ENCODE peak calls at places on chromosomes 1 and 21, in seven cellular contexts. H is endodermal cell; A is CD8-positive, alpha-beta T cell; G is endothelial cell of umbilical vein; R is cardiac muscle cell; Z is fibroblast of lung; V is effector memory CD4-positive, alpha-beta T cell. L is an unnamed sample. For H3K27me3, the result is how much of the 10 kb centered on the place peaks cover.

GRCh38 chr1:67165468-67166058 is 691 bp upstream of the IL23R start:
- DNase-seq in R (no peak), Z (no peak), A (no peak), H (no peak), G (no peak), V (no peak), L (no peak)

GRCh38 chr1:89310505-89310904 is 37.8 kb upstream of the GBP5 start:
- DNase-seq in A (no peak), G (peak), R (no peak), H (no peak), Z (peak), V (no peak), L (peak)

GRCh38 chr1:206826409-206826808 is 39.0 kb upstream of the IL20 start:
- DNase-seq in V (no peak), Z (peak), G (no peak), A (no peak), R (no peak), H (no peak), L (no peak)

GRCh38 chr1:75135829-75136142 is 1.6 kb downstream of the LHX8 start:
- DNase-seq in G (no peak), R (no peak), Z (no peak), A (no peak), H (no peak), V (no peak), L (no peak)

GRCh38 chr1:60564856-60565445 is 491.4 kb upstream of the C1orf87 start:
- DNase-seq in V (no peak), A (no peak), H (no peak), R (no peak), Z (peak), G (peak), L (no peak)

GRCh38 chr21:46634427-46634826 is 1.0 kb upstream of the PRMT2 start:
- DNase-seq in G (no peak), H (no peak), V (no peak), Z (no peak), A (no peak), R (no peak), L (no peak)

GRCh38 chr1:43437031-43437973 is 16.4 kb downstream of the HYI start:
- DNase-seq in H (peak), R (no peak), V (no peak), G (no peak), A (no peak), Z (no peak), L (no peak)

GRCh38 chr21:26966978-26967913 is at the start of gene ADAMTS5:
- DNase-seq in G (peak), H (peak), V (no peak), R (peak), Z (peak), A (no peak), L (no peak)

GRCh38 chr1:26177182-26177684 is at the start of gene CNKSR1:
- DNase-seq in H (peak), V (no peak), G (no peak), Z (no peak), A (no peak), R (peak), L (no peak)

GRCh38 chr21:38492002-38492401 is 6.3 kb downstream of the ERG start:
- DNase-seq in R (no peak), G (peak), V (no peak), A (no peak), Z (no peak), H (no peak), L (no peak)

GRCh38 chr1:147781056-147781471 is 20.7 kb upstream of the GJA5 start:
- DNase-seq in R (no peak), A (no peak), V (no peak), Z (peak), G (peak), H (peak), L (no peak)

GRCh38 chr1:29152046-29152805 is 28.5 kb upstream of the TMEM200B start:
- DNase-seq in A (no peak), H (no peak), G (no peak), V (no peak), R (no peak), Z (no peak), L (no peak)

GRCh38 chr1:65719391-65719790 is 73.3 kb upstream of the PDE4B start:
- DNase-seq in A (no peak), Z (no peak), G (no peak), V (no peak), H (no peak), R (no peak), L (no peak)

GRCh38 chr1:94014635-94015488 is 105.6 kb upstream of the GCLM start:
- DNase-seq in R (no peak), H (no peak), V (no peak), G (no peak), A (no peak), Z (peak), L (no peak)

GRCh38 chr1:93701619-93702018 is 20.0 kb upstream of the BCAR3 start:
- DNase-seq in G (peak), V (no peak), H (peak), R (no peak), Z (peak), A (no peak), L (no peak)

GRCh38 chr1:119409731-119410130 is 5.2 kb upstream of the HSD3B2 start:
- DNase-seq in A (no peak), R (no peak), G (no peak), V (no peak), H (no peak), Z (peak), L (no peak)

GRCh38 chr1:220804202-220804586 is 17.5 kb downstream of the MTARC1 start:
- DNase-seq in Z (no peak), H (peak), V (no peak), G (no peak), A (no peak), R (no peak), L (no peak)

GRCh38 chr1:205481629-205482071 is 22.8 kb upstream of the CDK18 start:
- DNase-seq in Z (no peak), V (no peak), R (no peak), G (no peak), A (peak), H (no peak), L (no peak)

GRCh38 chr1:243731301-243731891 is 118.6 kb downstream of the AKT3 start:
- DNase-seq in H (no peak), Z (peak), V (no peak), G (peak), A (no peak), R (no peak), L (no peak)

GRCh38 chr21:35506352-35506751 is 457.2 kb upstream of the RUNX1 start:
- DNase-seq in A (no peak), R (no peak), G (peak), V (no peak), H (no peak), Z (peak), L (no peak)

GRCh38 chr1:200081151-200081981 is 53.9 kb downstream of the NR5A2 start:
- DNase-seq in G (peak), R (no peak), Z (peak), H (peak), V (no peak), A (no peak), L (no peak)

GRCh38 chr1:158177705-158178450 is 2.8 kb upstream of the CD1D start:
- DNase-seq in R (peak), A (no peak), H (peak), Z (peak), G (peak), V (no peak), L (no peak)

GRCh38 chr1:205576011-205576410 is 55.8 kb downstream of the ELK4 start:
- DNase-seq in G (no peak), V (no peak), Z (no peak), H (no peak), A (no peak), R (no peak), L (no peak)

GRCh38 chr1:57637155-57637554 is 213.3 kb upstream of the DAB1 start:
- DNase-seq in Z (peak), G (no peak), H (no peak), V (no peak), R (no peak), A (no peak), L (no peak)

GRCh38 chr1:17624540-17625256 is 85.2 kb downstream of the ARHGEF10L start:
- DNase-seq in A (no peak), V (no peak), H (no peak), Z (peak), R (no peak), G (no peak), L (no peak)

DNA sequence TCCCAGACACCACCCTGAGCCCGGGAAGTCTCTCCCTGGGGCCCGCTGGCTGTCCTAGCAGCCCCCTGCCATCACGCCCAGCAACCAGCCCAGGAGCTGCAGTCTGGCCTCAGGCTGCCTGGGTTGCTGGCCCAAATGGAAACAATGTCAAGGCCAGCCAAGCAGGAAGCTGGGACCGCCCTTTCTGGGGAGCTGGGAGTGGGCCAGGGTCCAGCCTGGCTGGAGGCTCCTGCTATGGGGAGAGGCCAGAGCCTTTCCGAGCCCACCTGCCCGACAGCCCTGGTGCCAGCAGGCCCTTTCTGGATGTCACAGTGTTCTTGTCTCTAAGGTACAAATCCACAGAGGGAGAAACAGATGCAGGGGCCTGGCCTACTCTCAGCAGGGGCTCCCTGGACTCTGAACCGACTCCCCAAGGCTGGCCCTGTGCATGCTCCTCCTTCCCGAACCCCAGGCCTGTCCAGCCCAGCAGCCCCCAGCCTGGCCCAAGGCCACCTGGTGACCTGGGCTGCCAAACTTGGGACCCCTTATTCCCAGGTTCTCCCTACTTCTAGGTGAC is 1.2 kb upstream of the MMEL1 start:
- DNase-seq in G (no peak), V (no peak), A (no peak), R (no peak), H (no peak), Z (no peak), L (no peak)
- H3K27me3 ChIP-seq in G (under half), V (under half), A (under half), R (under half), H (under half), Z (under half), L (under half)

DNA sequence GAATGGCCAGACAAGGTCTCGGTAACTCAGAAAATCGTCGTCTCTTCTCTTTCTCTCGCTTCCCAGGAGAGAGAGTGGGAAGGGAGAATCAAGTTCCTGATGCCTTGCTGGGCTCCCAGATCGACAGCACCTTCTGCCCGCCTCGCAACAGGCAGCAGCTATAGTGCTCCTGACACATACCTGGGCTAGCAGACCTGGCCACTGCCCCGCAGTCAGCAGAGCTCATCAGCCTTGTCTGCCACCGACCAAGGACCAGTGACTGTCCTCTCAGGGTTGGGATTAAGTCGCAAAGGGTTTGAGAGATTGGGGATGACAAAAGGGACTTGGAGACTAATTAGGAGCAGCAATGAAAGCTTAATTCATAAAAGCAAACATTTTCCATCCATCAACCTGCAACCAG is 4.1 kb downstream of the RUNX3 start:
- DNase-seq in R (no peak), G (no peak), Z (no peak), A (no peak), V (no peak), H (no peak), L (no peak)
- H3K27me3 ChIP-seq in R (half or more), G (half or more), Z (under half), A (under half), V (under half), H (half or more), L (under half)

GRCh38 chr1:156859523-156860112 is 701 bp upstream of the INSRR start:
- DNase-seq in V (no peak), H (peak), Z (peak), G (peak), R (no peak), A (peak), L (no peak)
- H3K27me3 ChIP-seq in V (under half), H (half or more), Z (half or more), G (under half), R (half or more), A (under half), L (under half)

GRCh38 chr1:37767488-37767887 is 2.6 kb upstream of the EPHA10 start:
- DNase-seq in A (no peak), V (no peak), G (no peak), Z (no peak), R (no peak), H (no peak), L (no peak)
- H3K27me3 ChIP-seq in A (under half), V (under half), G (under half), Z (under half), R (half or more), H (half or more), L (under half)

DNA sequence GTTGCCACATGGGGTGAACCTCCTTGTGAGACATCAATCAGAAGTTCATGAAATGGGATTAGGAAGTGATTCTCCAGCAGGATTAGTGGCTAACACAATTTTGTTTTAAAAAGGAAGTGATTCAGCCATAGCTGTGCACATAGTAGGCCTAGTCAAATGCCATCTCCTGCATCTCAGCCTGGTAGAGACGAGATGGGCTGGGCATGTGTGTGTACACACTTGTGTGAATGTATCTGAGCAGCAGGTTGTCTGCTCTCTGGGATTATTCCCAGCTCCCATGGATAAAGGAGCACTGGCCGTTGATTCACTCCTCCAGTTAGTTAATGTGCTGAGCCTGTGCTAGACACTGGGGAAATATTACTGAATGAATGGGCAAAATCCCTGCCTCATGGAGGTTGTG is 2.0 kb downstream of the FOXE3 start:
- DNase-seq in A (no peak), R (no peak), Z (no peak), V (no peak), G (no peak), H (no peak), L (no peak)
- H3K27me3 ChIP-seq in A (under half), R (half or more), Z (under half), V (under half), G (under half), H (half or more), L (under half)

GRCh38 chr1:177424746-177425145 is 254.0 kb downstream of the BRINP2 start:
- DNase-seq in Z (no peak), A (no peak), H (no peak), R (peak), G (no peak), V (no peak), L (no peak)
- H3K27me3 ChIP-seq in Z (under half), A (under half), H (under half), R (under half), G (under half), V (under half), L (under half)

GRCh38 chr1:30683699-30684098 is 39.7 kb downstream of the MATN1 start:
- DNase-seq in R (no peak), A (no peak), V (no peak), Z (no peak), G (no peak), H (peak), L (no peak)
- H3K27me3 ChIP-seq in R (under half), A (under half), V (under half), Z (under half), G (under half), H (under half), L (under half)

GRCh38 chr1:230502306-230502705 is 76.2 kb upstream of the PGBD5 start:
- DNase-seq in A (no peak), H (no peak), R (no peak), Z (no peak), V (no peak), G (no peak), L (no peak)
- H3K27me3 ChIP-seq in A (under half), H (under half), R (under half), Z (under half), V (under half), G (under half), L (under half)

GRCh38 chr1:41662656-41663437 is 178.4 kb upstream of the EDN2 start:
- DNase-seq in A (no peak), Z (peak), V (no peak), H (peak), R (peak), G (no peak), L (no peak)
- H3K27me3 ChIP-seq in A (under half), Z (under half), V (under half), H (under half), R (under half), G (under half), L (under half)

GRCh38 chr1:225228871-225229303 is 199.0 kb downstream of the LBR start:
- DNase-seq in G (no peak), A (no peak), H (no peak), Z (no peak), V (no peak), R (no peak), L (no peak)
- H3K27me3 ChIP-seq in G (under half), A (under half), H (under half), Z (under half), V (under half), R (under half), L (under half)